ENCODE peak calls at places on chromosome 5, in four cellular contexts. One of them, this sample, is unnamed.

GRCh38 chr5:15703901-15704300 is 203.9 kb downstream of the FBXL7 start:
- ATAC-seq in Panc1: no peak
- ATAC-seq in HCT116: no peak
- ATAC-seq in upper lobe of left lung: no peak
- ATAC-seq in this sample: no peak

GRCh38 chr5:157710887-157711286 is 20.3 kb upstream of the THG1L start:
- ATAC-seq in Panc1: no peak
- ATAC-seq in HCT116: no peak
- ATAC-seq in upper lobe of left lung: no peak
- ATAC-seq in this sample: no peak

GRCh38 chr5:150578781-150579461 is 61.5 kb upstream of the SYNPO start:
- ATAC-seq in Panc1: no peak
- ATAC-seq in HCT116: no peak
- ATAC-seq in upper lobe of left lung: no peak
- ATAC-seq in this sample: no peak

GRCh38 chr5:10801931-10802674 is 41.1 kb upstream of the DAP start:
- ATAC-seq in Panc1: peak; percentile 60
- ATAC-seq in HCT116: peak; percentile 49
- ATAC-seq in upper lobe of left lung: no peak
- ATAC-seq in this sample: no peak

GRCh38 chr5:57887851-57888621 is 405.4 kb upstream of the ACTBL2 start:
- ATAC-seq in Panc1: peak; percentile 89
- ATAC-seq in HCT116: peak; percentile 88
- ATAC-seq in upper lobe of left lung: peak; percentile 76
- ATAC-seq in this sample: no peak

GRCh38 chr5:765948-766631 is 18.4 kb downstream of the ZDHHC11B start:
- ATAC-seq in Panc1: no peak
- ATAC-seq in HCT116: no peak
- ATAC-seq in upper lobe of left lung: no peak
- ATAC-seq in this sample: no peak

GRCh38 chr5:134275822-134276221 is 49.9 kb upstream of the PPP2CA start:
- ATAC-seq in Panc1: no peak
- ATAC-seq in HCT116: no peak
- ATAC-seq in upper lobe of left lung: no peak
- ATAC-seq in this sample: no peak

GRCh38 chr5:148145916-148146315 is 22.4 kb upstream of the SPINK14 start:
- ATAC-seq in Panc1: no peak
- ATAC-seq in HCT116: no peak
- ATAC-seq in upper lobe of left lung: peak; percentile 75
- ATAC-seq in this sample: no peak

GRCh38 chr5:87762631-87763030 is 349.9 kb upstream of the CCNH start:
- ATAC-seq in Panc1: no peak
- ATAC-seq in HCT116: no peak
- ATAC-seq in upper lobe of left lung: no peak
- ATAC-seq in this sample: no peak

GRCh38 chr5:179270581-179271300 is 74.5 kb downstream of the ADAMTS2 start:
- ATAC-seq in Panc1: no peak
- ATAC-seq in HCT116: no peak
- ATAC-seq in upper lobe of left lung: no peak
- ATAC-seq in this sample: peak; percentile 25

GRCh38 chr5:57231607-57232006 is 57.7 kb downstream of the GPBP1 start:
- ATAC-seq in Panc1: no peak
- ATAC-seq in HCT116: no peak
- ATAC-seq in upper lobe of left lung: no peak
- ATAC-seq in this sample: no peak

GRCh38 chr5:147170603-147171002 is 64.2 kb upstream of the STK32A start:
- ATAC-seq in Panc1: no peak
- ATAC-seq in HCT116: no peak
- ATAC-seq in upper lobe of left lung: no peak
- ATAC-seq in this sample: no peak

GRCh38 chr5:159620853-159621540 is 290.7 kb upstream of the IL12B start:
- ATAC-seq in Panc1: no peak
- ATAC-seq in HCT116: no peak
- ATAC-seq in upper lobe of left lung: no peak
- ATAC-seq in this sample: no peak

GRCh38 chr5:179154346-179154990 is 94.3 kb downstream of the ZNF354C start:
- ATAC-seq in Panc1: peak; percentile 28
- ATAC-seq in HCT116: peak; percentile 20
- ATAC-seq in upper lobe of left lung: peak; percentile 3
- ATAC-seq in this sample: no peak

GRCh38 chr5:160793500-160793899 is 58.5 kb downstream of the ATP10B start:
- ATAC-seq in Panc1: no peak
- ATAC-seq in HCT116: no peak
- ATAC-seq in upper lobe of left lung: no peak
- ATAC-seq in this sample: no peak

GRCh38 chr5:68010740-68011139 is 204.8 kb upstream of the PIK3R1 start:
- ATAC-seq in Panc1: no peak
- ATAC-seq in HCT116: no peak
- ATAC-seq in upper lobe of left lung: no peak
- ATAC-seq in this sample: no peak

GRCh38 chr5:68012429-68012828 is 203.1 kb upstream of the PIK3R1 start:
- ATAC-seq in Panc1: no peak
- ATAC-seq in HCT116: no peak
- ATAC-seq in upper lobe of left lung: no peak
- ATAC-seq in this sample: no peak

GRCh38 chr5:68011801-68012200 is 203.8 kb upstream of the PIK3R1 start:
- ATAC-seq in Panc1: no peak
- ATAC-seq in HCT116: no peak
- ATAC-seq in upper lobe of left lung: no peak
- ATAC-seq in this sample: no peak

GRCh38 chr5:68011259-68011760 is 204.2 kb upstream of the PIK3R1 start:
- ATAC-seq in Panc1: no peak
- ATAC-seq in HCT116: no peak
- ATAC-seq in upper lobe of left lung: no peak
- ATAC-seq in this sample: no peak

DNA sequence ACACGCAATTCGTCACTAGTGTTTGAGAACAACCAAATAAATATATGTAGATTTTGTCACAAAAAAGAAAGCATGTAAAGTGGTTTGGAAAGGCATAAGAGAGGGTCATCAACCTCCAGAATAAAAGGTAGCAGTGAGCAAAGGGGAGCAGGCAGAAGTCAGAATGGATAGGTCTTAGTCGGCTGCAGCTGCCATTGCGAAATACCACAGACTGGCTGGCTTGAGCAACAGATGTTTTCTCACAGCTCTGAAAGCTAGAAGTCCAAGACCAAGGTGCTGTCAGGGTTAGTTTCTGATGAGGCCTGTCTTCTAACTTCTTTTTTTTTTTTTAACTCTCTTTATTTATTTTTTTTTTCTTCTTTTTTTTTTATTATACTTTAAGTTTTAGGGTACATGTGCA is 208.1 kb upstream of the PIK3R1 start:
- ATAC-seq in Panc1: no peak
- ATAC-seq in HCT116: no peak
- ATAC-seq in upper lobe of left lung: no peak
- ATAC-seq in this sample: peak; percentile 84
- TF ChIP-seq POLR2AphosphoS5 in Panc1: no peak
- TF ChIP-seq POLR2AphosphoS5 in HCT116: no peak
- TF ChIP-seq POLR2AphosphoS5 in upper lobe of left lung: peak; percentile 32
- TF ChIP-seq POLR2AphosphoS5 in this sample: peak; percentile 31

GRCh38 chr5:177446184-177447065 is at the start of gene PRR7:
- ATAC-seq in Panc1: peak; percentile 74
- ATAC-seq in HCT116: peak; percentile 44
- ATAC-seq in upper lobe of left lung: peak; percentile 42
- ATAC-seq in this sample: peak; percentile 72
- TF ChIP-seq POLR2AphosphoS5 in Panc1: peak; percentile 52
- TF ChIP-seq POLR2AphosphoS5 in HCT116: peak; percentile 59
- TF ChIP-seq POLR2AphosphoS5 in upper lobe of left lung: no peak
- TF ChIP-seq POLR2AphosphoS5 in this sample: no peak

GRCh38 chr5:83474986-83475385 is 3.4 kb downstream of the VCAN start:
- ATAC-seq in Panc1: no peak
- ATAC-seq in HCT116: no peak
- ATAC-seq in upper lobe of left lung: no peak
- ATAC-seq in this sample: no peak

GRCh38 chr5:83473344-83474169 is 2.0 kb downstream of the VCAN start:
- ATAC-seq in Panc1: peak; percentile 88
- ATAC-seq in HCT116: peak; percentile 65
- ATAC-seq in upper lobe of left lung: peak; percentile 89
- ATAC-seq in this sample: peak; percentile 83

GRCh38 chr5:83475540-83476469 is 4.3 kb downstream of the VCAN start:
- ATAC-seq in Panc1: no peak
- ATAC-seq in HCT116: no peak
- ATAC-seq in upper lobe of left lung: no peak
- ATAC-seq in this sample: no peak

GRCh38 chr5:83472508-83473343 is 1.2 kb downstream of the VCAN start:
- ATAC-seq in Panc1: peak; percentile 67
- ATAC-seq in HCT116: peak; percentile 32
- ATAC-seq in upper lobe of left lung: peak; percentile 75
- ATAC-seq in this sample: peak; percentile 53

DNA sequence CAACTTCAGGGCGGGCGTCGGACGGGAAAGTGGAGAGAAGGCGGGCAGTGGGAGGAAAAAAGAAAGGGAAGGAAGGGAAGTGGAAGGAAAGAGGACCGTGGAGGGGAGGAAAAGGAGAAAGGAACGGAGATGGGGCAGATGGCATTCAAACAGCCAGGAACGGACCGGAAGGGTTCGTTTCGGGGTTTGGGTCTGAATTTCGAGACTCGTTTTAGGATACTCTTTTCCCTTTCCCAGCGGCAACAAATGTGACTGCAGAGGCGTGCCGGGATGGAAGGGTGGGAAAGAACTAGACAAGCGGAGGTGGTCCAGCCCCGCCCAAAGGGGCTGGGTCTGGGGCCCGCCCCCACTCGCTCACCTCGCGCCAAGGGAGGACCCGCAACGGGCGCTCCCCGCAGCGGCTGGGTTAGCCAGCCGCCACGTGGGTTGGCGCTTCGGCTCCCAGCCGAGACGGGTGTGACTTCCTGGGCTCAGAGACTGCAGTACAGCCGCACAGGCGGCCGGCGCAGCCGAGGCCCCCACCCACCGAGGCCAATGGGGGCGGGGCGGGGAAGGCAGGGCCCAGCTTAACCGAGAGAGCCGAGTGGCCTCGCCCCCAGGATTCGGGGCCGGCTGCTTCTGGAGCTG is 2.7 kb downstream of the VCAN start:
- ATAC-seq in Panc1: peak; percentile 75
- ATAC-seq in HCT116: peak; percentile 69
- ATAC-seq in upper lobe of left lung: peak; percentile 81
- ATAC-seq in this sample: peak; percentile 67
- TF ChIP-seq POLR2AphosphoS5 in Panc1: no peak
- TF ChIP-seq POLR2AphosphoS5 in HCT116: peak; percentile 49
- TF ChIP-seq POLR2AphosphoS5 in upper lobe of left lung: peak; percentile 61
- TF ChIP-seq POLR2AphosphoS5 in this sample: peak; percentile 18

GRCh38 chr5:173283318-173284288 is 44.6 kb downstream of the STC2 start:
- ATAC-seq in Panc1: peak; percentile 96
- ATAC-seq in HCT116: peak; percentile 96
- ATAC-seq in upper lobe of left lung: peak; percentile 81
- ATAC-seq in this sample: peak; percentile 77
- TF ChIP-seq POLR2AphosphoS5 in Panc1: no peak
- TF ChIP-seq POLR2AphosphoS5 in HCT116: peak; percentile 35
- TF ChIP-seq POLR2AphosphoS5 in upper lobe of left lung: no peak
- TF ChIP-seq POLR2AphosphoS5 in this sample: no peak

DNA sequence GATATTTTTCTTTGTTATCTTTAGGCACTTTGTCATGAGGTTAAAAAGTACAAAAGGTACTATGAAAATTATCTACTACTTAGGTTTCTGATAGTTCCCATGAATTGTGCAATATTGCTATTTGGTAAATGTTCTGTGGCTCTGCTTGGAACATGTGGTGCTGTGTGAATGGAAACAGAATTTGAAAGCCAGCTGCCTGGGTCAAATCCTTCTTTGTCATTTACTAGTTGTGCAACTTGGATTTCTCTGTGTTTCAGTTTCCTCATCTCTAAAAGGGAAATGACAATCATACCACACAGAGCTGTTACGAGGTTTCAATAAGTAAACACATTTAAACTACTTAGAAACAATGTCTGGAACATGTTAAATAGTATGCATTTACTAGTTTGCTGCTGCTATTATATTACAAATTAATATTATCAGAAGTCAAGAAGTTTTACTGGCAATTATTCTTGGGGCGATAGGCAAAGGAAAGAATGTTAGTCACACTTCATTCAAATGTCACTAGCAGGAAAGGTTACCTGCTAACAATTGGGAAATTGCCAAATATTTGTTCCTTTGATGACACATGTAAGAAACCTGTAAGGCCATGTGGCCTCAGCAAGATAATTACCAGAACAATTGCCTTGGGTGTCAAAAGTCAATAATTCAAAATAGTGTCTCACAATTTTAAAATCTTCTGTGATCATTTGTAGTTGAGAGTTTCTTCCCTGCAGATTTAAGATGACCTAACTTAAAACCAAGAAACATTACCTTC is 184.8 kb downstream of the KIAA0825 start:
- ATAC-seq in Panc1: no peak
- ATAC-seq in HCT116: peak; percentile 77
- ATAC-seq in upper lobe of left lung: peak; percentile 72
- ATAC-seq in this sample: peak; percentile 81
- TF ChIP-seq POLR2AphosphoS5 in Panc1: no peak
- TF ChIP-seq POLR2AphosphoS5 in HCT116: peak; percentile 37
- TF ChIP-seq POLR2AphosphoS5 in upper lobe of left lung: peak; percentile 30
- TF ChIP-seq POLR2AphosphoS5 in this sample: peak; percentile 58

GRCh38 chr5:55308254-55308836 is 556 bp downstream of the MTREX start:
- ATAC-seq in Panc1: peak; percentile 9
- ATAC-seq in HCT116: peak; percentile 21
- ATAC-seq in upper lobe of left lung: no peak
- ATAC-seq in this sample: no peak
- TF ChIP-seq POLR2AphosphoS5 in Panc1: no peak
- TF ChIP-seq POLR2AphosphoS5 in HCT116: no peak
- TF ChIP-seq POLR2AphosphoS5 in upper lobe of left lung: no peak
- TF ChIP-seq POLR2AphosphoS5 in this sample: no peak

DNA sequence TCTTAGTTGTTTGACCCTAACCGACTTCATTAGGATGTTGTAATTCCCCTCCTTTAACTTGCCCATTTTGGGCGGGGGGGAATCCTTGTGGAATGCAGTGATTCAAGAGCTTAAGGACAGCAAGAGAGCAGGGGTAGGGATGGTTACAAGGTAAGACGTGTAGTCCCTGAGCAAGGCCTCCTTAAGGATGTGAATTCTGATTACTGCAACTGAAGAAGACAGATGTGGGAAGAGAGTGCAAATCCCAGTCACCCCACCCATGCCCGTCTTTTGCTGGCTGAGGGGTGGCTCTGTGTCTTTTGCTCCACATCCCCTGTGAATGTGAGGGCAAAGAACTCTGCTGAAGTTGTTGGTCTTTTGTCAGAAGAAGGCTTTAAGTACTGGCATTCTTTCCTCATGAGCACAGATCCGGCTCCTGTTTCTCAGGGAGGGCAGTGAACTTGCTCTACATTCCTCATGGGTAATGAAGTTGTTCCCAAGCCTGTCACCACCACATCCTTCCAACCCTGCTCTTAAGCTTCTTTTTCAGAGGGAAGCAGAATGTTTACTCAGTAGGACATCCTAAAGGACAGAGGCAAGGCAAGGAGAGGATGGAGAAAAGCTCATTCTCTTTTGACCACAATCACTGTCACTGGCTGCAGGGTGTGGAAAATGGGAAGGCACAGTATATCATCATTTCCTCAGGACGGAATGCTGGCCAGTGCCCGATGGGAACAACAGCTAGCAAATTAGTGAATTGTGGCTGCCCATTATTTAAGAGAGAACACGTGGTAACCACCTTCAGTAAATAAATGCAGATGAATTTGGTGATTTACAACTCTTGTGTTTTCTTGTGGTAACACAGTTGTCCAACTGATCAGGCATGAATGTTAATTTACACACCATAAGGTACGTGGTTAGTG is 61.5 kb downstream of the RAI14 start:
- ATAC-seq in Panc1: no peak
- ATAC-seq in HCT116: no peak
- ATAC-seq in upper lobe of left lung: peak; percentile 77
- ATAC-seq in this sample: peak; percentile 73
- TF ChIP-seq POLR2AphosphoS5 in Panc1: no peak
- TF ChIP-seq POLR2AphosphoS5 in HCT116: no peak
- TF ChIP-seq POLR2AphosphoS5 in upper lobe of left lung: no peak
- TF ChIP-seq POLR2AphosphoS5 in this sample: peak; percentile 50

GRCh38 chr5:37971483-37972024 is 131.7 kb upstream of the GDNF start:
- ATAC-seq in Panc1: no peak
- ATAC-seq in HCT116: no peak
- ATAC-seq in upper lobe of left lung: no peak
- ATAC-seq in this sample: no peak
- TF ChIP-seq POLR2AphosphoS5 in Panc1: no peak
- TF ChIP-seq POLR2AphosphoS5 in HCT116: no peak
- TF ChIP-seq POLR2AphosphoS5 in upper lobe of left lung: no peak
- TF ChIP-seq POLR2AphosphoS5 in this sample: no peak